ENCODE peak calls at places on chromosomes 4 and X, in seven cellular contexts. V is heart right ventricle, I is ascending aorta, K is heart left ventricle, B is left lung, T is MM.1S, M is upper lobe of left lung. U is an unnamed sample. For H3K9me3, the result is how much of the 10 kb centered on the place peaks cover.

GRCh38 chr4:47287735-47288134 is 175.8 kb downstream of the COMMD8 start:
- DNase-seq in V (no peak), I (no peak), K (no peak), B (no peak), T (peak), M (no peak), U (no peak)

GRCh38 chr4:186627226-186627865 is 72.0 kb upstream of the MTNR1A start:
- DNase-seq in V (no peak), I (no peak), K (no peak), B (no peak), T (peak), M (no peak), U (no peak)

GRCh38 chr4:127015616-127016015 is 617.1 kb upstream of the INTU start:
- DNase-seq in V (no peak), I (no peak), K (no peak), B (no peak), T (no peak), M (no peak), U (no peak)

GRCh38 chrX:42219231-42219630 is 295.9 kb upstream of the CASK start:
- DNase-seq in V (no peak), I (no peak), K (no peak), B (no peak), T (no peak), M (no peak), U (no peak)

GRCh38 chr4:88275516-88275915 is 8.8 kb downstream of the PPM1K start:
- DNase-seq in V (no peak), I (no peak), K (no peak), B (no peak), T (no peak), M (no peak), U (no peak)

GRCh38 chr4:152938237-152938969 is 2.3 kb downstream of the FHDC1 start:
- DNase-seq in V (no peak), I (no peak), K (no peak), B (no peak), T (no peak), M (no peak), U (no peak)

GRCh38 chr4:88189881-88190585 is 31.6 kb upstream of the ABCG2 start:
- DNase-seq in V (no peak), I (no peak), K (no peak), B (no peak), T (no peak), M (no peak), U (no peak)

GRCh38 chr4:158722291-158722916 is 792 bp downstream of the PPID start:
- DNase-seq in V (no peak), I (no peak), K (no peak), B (no peak), T (peak), M (no peak), U (no peak)

GRCh38 chrX:28347526-28347925 is 239.7 kb upstream of the IL1RAPL1 start:
- DNase-seq in V (no peak), I (no peak), K (no peak), B (no peak), T (no peak), M (no peak), U (no peak)

GRCh38 chr4:85756938-85757337 is 282.0 kb downstream of the ARHGAP24 start:
- DNase-seq in V (no peak), I (no peak), K (no peak), B (no peak), T (no peak), M (no peak), U (no peak)

GRCh38 chr4:176443646-176444409 is 124.1 kb downstream of the SPCS3 start:
- DNase-seq in V (no peak), I (no peak), K (no peak), B (no peak), T (no peak), M (no peak), U (no peak)

GRCh38 chr4:3676907-3677495 is 89.2 kb upstream of the ADRA2C start:
- DNase-seq in V (no peak), I (no peak), K (no peak), B (peak), T (no peak), M (peak), U (no peak)

GRCh38 chrX:148310402-148311200 is 189.8 kb upstream of the AFF2 start:
- DNase-seq in V (no peak), I (no peak), K (no peak), B (no peak), T (peak), M (no peak), U (no peak)

GRCh38 chr4:173398251-173398650 is 665 bp downstream of the SCRG1 start:
- DNase-seq in V (no peak), I (no peak), K (no peak), B (no peak), T (no peak), M (no peak), U (no peak)

GRCh38 chrX:153875391-153876111 is 10.4 kb downstream of the L1CAM start:
- DNase-seq in V (peak), I (no peak), K (no peak), B (peak), T (peak), M (peak), U (no peak)

GRCh38 chr4:2334826-2335728 is 73.2 kb upstream of the MXD4 start:
- DNase-seq in V (no peak), I (peak), K (no peak), B (no peak), T (no peak), M (peak), U (no peak)

GRCh38 chr4:22237846-22238513 is 277.9 kb downstream of the ADGRA3 start:
- DNase-seq in V (no peak), I (no peak), K (no peak), B (no peak), T (peak), M (peak), U (no peak)

GRCh38 chr4:4289930-4290850 is at the start of the genes LYAR and ZBTB49:
- DNase-seq in V (peak), I (peak), K (peak), B (peak), T (peak), M (peak), U (peak)

GRCh38 chrX:129983575-129984131 is 1.2 kb downstream of the BCORL1 start:
- DNase-seq in V (peak), I (peak), K (peak), B (no peak), T (no peak), M (peak), U (peak)

GRCh38 chrX:70479197-70479969 is 34.7 kb downstream of the DLG3 start:
- DNase-seq in V (no peak), I (no peak), K (no peak), B (no peak), T (no peak), M (no peak), U (no peak)

GRCh38 chrX:16786791-16787735 is 797 bp downstream of the TXLNG start:
- DNase-seq in V (peak), I (peak), K (peak), B (peak), T (peak), M (peak), U (peak)

GRCh38 chr4:118712872-118713271 is 27.7 kb downstream of the METTL14 start:
- DNase-seq in V (no peak), I (no peak), K (no peak), B (no peak), T (no peak), M (no peak), U (no peak)

GRCh38 chr4:6472008-6472386 is 417 bp downstream of the PPP2R2C start:
- DNase-seq in V (no peak), I (peak), K (no peak), B (no peak), T (no peak), M (peak), U (no peak)

GRCh38 chr4:104418313-104418712 is 76.4 kb downstream of the CXXC4 start:
- DNase-seq in V (no peak), I (no peak), K (no peak), B (no peak), T (no peak), M (no peak), U (no peak)

GRCh38 chr4:25937801-25938200 is 23.8 kb downstream of the SMIM20 start:
- DNase-seq in V (no peak), I (no peak), K (no peak), B (no peak), T (peak), M (no peak), U (no peak)

GRCh38 chr4:7984286-7984925 is 44.7 kb upstream of the AFAP1 start:
- DNase-seq in V (no peak), I (no peak), K (no peak), B (no peak), T (no peak), M (peak), U (no peak)

GRCh38 chr4:48295116-48295515 is 25.5 kb upstream of the TEC start:
- DNase-seq in V (no peak), I (no peak), K (no peak), B (no peak), T (no peak), M (no peak), U (no peak)

GRCh38 chrX:100868273-100868672 is 5.9 kb downstream of the NOX1 start:
- DNase-seq in V (no peak), I (no peak), K (no peak), B (no peak), T (no peak), M (no peak), U (no peak)

GRCh38 chr4:138199568-138200235 is 42.4 kb downstream of the SLC7A11 start:
- DNase-seq in V (no peak), I (no peak), K (no peak), B (no peak), T (no peak), M (no peak), U (no peak)

GRCh38 chrX:3697220-3697684 is 16.2 kb downstream of the PRKX start:
- DNase-seq in V (no peak), I (no peak), K (no peak), B (no peak), T (no peak), M (no peak), U (no peak)

GRCh38 chr4:7668826-7669225 is 234.1 kb upstream of the PSAPL1 start:
- DNase-seq in V (no peak), I (no peak), K (no peak), B (no peak), T (no peak), M (no peak), U (no peak)

GRCh38 chr4:161320377-161320776 is 843.4 kb downstream of the FSTL5 start:
- DNase-seq in V (no peak), I (no peak), K (no peak), B (no peak), T (peak), M (no peak), U (no peak)

GRCh38 chrX:12747433-12747832 is 43.8 kb upstream of the PRPS2 start:
- DNase-seq in V (no peak), I (no peak), K (no peak), B (no peak), T (no peak), M (no peak), U (no peak)

GRCh38 chr4:41851621-41852020 is 83.6 kb upstream of the TMEM33 start:
- DNase-seq in V (no peak), I (no peak), K (no peak), B (no peak), T (no peak), M (no peak), U (no peak)
- H3K9me3 ChIP-seq in V (under half), I (under half), K (under half), B (under half), T (under half), M (under half), U (under half)

DNA sequence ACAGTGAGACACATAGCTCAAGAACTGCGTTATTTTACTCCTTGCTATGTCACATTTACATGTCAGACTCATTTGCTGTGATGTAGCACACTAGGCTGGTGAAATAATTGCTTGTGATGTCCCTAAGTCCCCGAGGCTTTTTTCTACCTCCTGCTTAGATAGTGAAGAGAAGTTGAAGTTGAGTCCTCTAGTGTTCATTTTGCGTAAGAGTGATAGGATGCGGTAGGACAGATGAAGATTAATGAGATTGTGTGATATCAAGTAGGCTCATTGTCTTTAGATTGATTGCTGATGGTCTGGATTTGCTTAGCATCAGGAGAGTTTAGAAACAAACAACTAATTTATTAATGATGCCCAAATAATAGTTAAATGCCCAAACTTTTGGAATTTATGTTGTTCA is 173.6 kb upstream of the NUDT6 start:
- DNase-seq in V (no peak), I (no peak), K (no peak), B (no peak), T (no peak), M (no peak), U (no peak)
- TF ChIP-seq CTCF in V (no peak), I (no peak), K (no peak), B (no peak), T (peak), M (no peak), U (no peak)

DNA sequence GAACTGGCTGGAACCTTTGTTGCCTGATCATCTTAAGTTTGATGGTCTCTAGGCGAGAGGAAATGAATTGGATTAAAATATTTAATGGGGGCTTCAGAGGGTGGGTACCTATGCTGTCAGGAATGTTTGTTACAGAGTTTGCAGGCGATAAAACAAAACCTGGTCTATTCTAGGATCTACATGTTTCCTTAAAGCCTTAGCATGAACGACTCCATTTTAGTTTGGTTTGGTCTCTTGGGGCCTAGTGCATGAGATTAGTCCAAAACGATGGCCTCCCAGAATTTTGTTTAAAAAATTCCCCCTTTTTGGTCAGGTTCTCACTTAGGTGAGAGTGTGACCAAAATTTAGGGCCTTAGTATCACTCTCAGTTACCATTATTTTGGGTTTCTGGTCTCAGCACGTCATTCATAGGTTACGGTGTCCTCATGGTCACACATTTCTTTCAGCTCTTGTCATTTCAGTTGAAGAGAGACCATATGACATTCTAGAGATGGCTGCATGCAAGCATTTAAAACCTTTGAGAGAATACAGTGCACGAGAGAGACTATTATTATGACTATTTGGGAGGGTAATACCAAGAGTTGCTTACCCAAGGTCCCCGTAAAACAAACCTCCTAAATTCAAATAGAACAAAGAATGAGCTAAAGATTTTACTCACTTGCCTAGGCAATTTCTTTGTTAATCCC is 13.8 kb downstream of the MOB1B start:
- DNase-seq in V (no peak), I (no peak), K (no peak), B (no peak), T (no peak), M (no peak), U (no peak)
- H3K4me3 ChIP-seq in V (no peak), I (no peak), K (no peak), B (no peak), T (no peak), M (no peak), U (no peak)

GRCh38 chrX:2595258-2595657 is 94.5 kb upstream of the DHRSX start:
- DNase-seq in V (no peak), I (no peak), K (no peak), B (no peak), T (no peak), M (no peak), U (peak)
- H3K9me3 ChIP-seq in V (under half), I (under half), K (under half), B (under half), T (under half), M (under half), U (under half)

GRCh38 chr4:121381148-121381462 is 287 bp upstream of the QRFPR start:
- DNase-seq in V (no peak), I (no peak), K (no peak), B (no peak), T (no peak), M (no peak), U (no peak)
- TF ChIP-seq CTCF in V (no peak), I (no peak), K (no peak), B (no peak), T (no peak), M (no peak), U (no peak)

U was measured in tibial artery.